ENCODE peak calls at places on chromosomes 4 and X, in six cellular contexts. Q is IMR-90, Y is mesenchymal stem cell, Z is neuronal stem cell, W is mesendoderm, K is trophoblast cell. B is an unnamed sample.

GRCh38 chr4:167034983-167035382 is 199.3 kb downstream of the SPOCK3 start:
- DNase-seq in Q (no peak), Y (no peak), Z (no peak), W (no peak), K (no peak), B (no peak)

GRCh38 chr4:1590244-1590643 is 93.9 kb downstream of the FAM53A start:
- DNase-seq in Q (no peak), Y (no peak), Z (no peak), W (no peak), K (no peak), B (no peak)

GRCh38 chr4:40916880-40917279 is 167.1 kb downstream of the NSUN7 start:
- DNase-seq in Q (no peak), Y (peak), Z (no peak), W (peak), K (peak), B (peak)

GRCh38 chrX:56728752-56729151 is 291 bp upstream of the NBDY start:
- DNase-seq in Q (peak), Y (peak), Z (no peak), W (no peak), K (no peak), B (no peak)

GRCh38 chr4:40587826-40588225 is 41.8 kb downstream of the RBM47 start:
- DNase-seq in Q (peak), Y (peak), Z (no peak), W (no peak), K (peak), B (no peak)

GRCh38 chr4:186104114-186104894 is at the start of gene FAM149A:
- DNase-seq in Q (no peak), Y (no peak), Z (no peak), W (peak), K (no peak), B (peak)

GRCh38 chr4:25986807-25987206 is 72.8 kb downstream of the SMIM20 start:
- DNase-seq in Q (no peak), Y (no peak), Z (no peak), W (no peak), K (no peak), B (no peak)

GRCh38 chr4:107888237-107888636 is 43.1 kb upstream of the CYP2U1 start:
- DNase-seq in Q (no peak), Y (no peak), Z (peak), W (peak), K (no peak), B (no peak)

GRCh38 chr4:153763404-153763803 is 3.6 kb upstream of the RNF175 start:
- DNase-seq in Q (no peak), Y (no peak), Z (no peak), W (peak), K (no peak), B (no peak)

DNA sequence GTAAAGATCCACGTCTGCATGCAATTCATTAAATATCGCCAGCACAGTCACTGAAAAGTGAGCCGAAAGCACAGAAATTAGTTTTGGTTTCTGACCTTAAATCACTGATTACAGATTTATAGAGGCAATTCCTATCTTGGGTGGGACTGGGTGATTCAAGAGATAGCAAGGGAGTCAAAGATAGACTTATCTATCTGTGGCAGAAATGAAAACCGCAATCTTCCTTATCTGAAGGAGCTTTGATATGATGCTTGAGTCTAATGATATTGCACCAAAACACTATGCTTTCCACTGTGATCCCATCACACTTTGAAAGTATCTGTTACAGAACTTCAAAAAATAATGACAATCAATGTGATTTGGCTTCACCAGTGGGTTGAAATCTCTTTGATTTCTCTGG is 89.0 kb downstream of the CHST7 start:
- DNase-seq in Q (no peak), Y (no peak), Z (no peak), W (peak), K (no peak), B (no peak)
- H2AK5ac ChIP-seq in Q (no peak), Y (no peak), Z (no peak), W (no peak), K (no peak), B (no peak)

GRCh38 chr4:82373816-82374740 is at the start of gene HNRNPD:
- DNase-seq in Q (peak), Y (peak), Z (peak), W (peak), K (peak), B (peak)
- H2AK5ac ChIP-seq in Q (peak), Y (peak), Z (peak), W (peak), K (peak), B (no peak)

GRCh38 chrX:370244-370962 is 16.3 kb downstream of the PPP2R3B start:
- DNase-seq in Q (no peak), Y (no peak), Z (no peak), W (no peak), K (no peak), B (no peak)

GRCh38 chrX:368811-369562 is 17.7 kb downstream of the PPP2R3B start:
- DNase-seq in Q (peak), Y (peak), Z (no peak), W (no peak), K (no peak), B (no peak)

GRCh38 chrX:370963-371745 is 15.6 kb downstream of the PPP2R3B start:
- DNase-seq in Q (no peak), Y (no peak), Z (no peak), W (no peak), K (no peak), B (no peak)

GRCh38 chrX:367866-368265 is 18.8 kb downstream of the PPP2R3B start:
- DNase-seq in Q (no peak), Y (no peak), Z (no peak), W (no peak), K (no peak), B (no peak)

DNA sequence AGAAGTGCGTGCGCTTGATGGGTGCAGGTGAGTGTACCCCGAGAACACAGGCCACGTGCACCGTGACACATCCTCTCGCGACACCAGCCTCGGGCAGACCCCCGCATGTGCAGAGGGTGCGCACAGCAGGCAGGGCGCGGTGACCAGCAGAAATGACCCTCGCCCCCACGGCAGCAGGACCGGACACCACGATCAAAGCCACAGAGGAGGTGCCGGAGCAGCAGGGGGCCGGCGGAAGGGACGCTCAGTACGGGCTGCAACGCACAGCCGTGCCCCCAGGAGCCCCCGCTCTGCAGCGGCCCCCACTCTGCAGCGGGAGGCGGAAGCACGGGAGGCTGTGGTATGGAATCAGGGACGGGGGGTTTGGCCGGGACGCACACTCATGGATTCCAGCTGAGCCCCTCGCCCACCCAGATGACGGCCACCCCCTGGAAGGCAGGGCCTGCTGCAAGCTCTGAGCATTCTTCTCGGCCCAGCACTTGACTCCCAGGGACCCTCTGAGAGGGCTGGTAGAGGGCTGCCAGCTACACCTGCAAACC is 17.1 kb downstream of the PPP2R3B start:
- DNase-seq in Q (no peak), Y (no peak), Z (no peak), W (no peak), K (no peak), B (no peak)
- H2AK5ac ChIP-seq in Q (no peak), Y (no peak), Z (no peak), W (no peak), K (no peak), B (no peak)

GRCh38 chr4:165873298-165874071 is 448 bp downstream of the TLL1 start:
- DNase-seq in Q (no peak), Y (peak), Z (peak), W (peak), K (peak), B (peak)

GRCh38 chr4:165875446-165875845 is 2.4 kb downstream of the TLL1 start:
- DNase-seq in Q (no peak), Y (no peak), Z (no peak), W (no peak), K (no peak), B (no peak)

GRCh38 chr4:165874799-165875371 is 1.8 kb downstream of the TLL1 start:
- DNase-seq in Q (no peak), Y (peak), Z (peak), W (peak), K (peak), B (peak)

GRCh38 chr4:165874072-165874798 is 1.2 kb downstream of the TLL1 start:
- DNase-seq in Q (no peak), Y (peak), Z (peak), W (no peak), K (no peak), B (peak)

DNA sequence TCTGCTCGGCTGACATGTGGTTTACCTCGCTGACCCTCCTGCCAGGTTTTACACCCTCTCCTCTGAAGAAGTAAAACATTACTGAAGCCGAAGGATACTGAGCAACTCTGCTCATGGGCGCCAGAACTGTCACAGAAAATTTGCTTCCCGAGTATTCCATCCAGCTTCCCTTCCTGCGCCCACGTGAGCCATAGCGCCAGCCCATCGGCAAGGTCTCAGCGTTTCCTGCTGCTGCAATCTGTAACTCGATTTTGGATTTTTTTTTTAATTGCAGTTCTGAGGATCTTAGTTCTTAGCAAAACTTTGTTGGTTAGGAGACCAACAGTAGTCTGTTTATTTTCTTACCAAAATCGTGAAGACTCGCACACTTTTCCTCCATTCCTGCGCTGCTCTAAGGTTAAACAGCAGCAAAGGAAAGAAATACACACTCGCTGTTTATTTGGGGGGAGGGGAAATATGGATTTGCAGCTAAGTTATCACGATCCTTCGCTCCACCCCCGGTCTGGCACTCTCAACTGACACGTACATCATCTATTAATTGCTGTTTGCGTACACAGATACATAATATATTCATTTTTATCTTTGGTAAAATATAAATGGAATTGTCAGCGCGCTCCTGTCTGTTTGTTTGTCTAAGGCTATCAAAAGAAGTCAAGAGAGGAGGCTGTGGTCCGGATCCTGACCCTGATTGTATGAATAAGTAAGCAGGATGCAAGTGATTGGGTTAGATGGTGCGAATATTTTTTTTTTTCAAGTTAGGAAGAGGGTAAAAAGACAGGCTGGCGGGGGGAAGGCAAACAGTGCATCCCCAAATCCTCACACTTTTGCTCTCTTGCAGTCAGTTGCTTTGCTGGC is at the start of gene TLL1:
- DNase-seq in Q (no peak), Y (peak), Z (no peak), W (peak), K (no peak), B (peak)
- H2AK5ac ChIP-seq in Q (no peak), Y (no peak), Z (no peak), W (no peak), K (no peak), B (no peak)

DNA sequence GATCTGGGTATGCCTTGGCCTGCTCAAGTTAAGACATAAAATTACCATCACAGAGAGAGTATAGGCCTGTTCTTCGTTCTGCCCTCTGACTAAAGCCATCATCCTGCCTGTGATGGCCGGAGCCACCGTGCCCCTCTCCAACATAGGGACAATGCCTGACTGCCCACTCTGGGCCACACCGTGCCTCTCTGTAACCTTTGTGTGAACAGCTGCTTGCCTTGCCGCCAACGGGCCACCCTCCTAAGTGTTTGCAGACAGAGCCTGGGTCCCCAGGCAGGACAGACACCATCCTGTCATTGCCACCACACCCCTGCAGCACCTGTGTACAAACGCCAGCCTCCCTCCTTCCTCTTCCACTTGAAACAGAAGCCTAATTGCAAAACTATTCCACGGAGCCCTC is 298.7 kb upstream of the TENM3 start:
- DNase-seq in Q (no peak), Y (no peak), Z (no peak), W (no peak), K (no peak), B (no peak)
- H2AK5ac ChIP-seq in Q (no peak), Y (no peak), Z (peak), W (no peak), K (no peak), B (no peak)

GRCh38 chr4:103375278-103375677 is 177.1 kb upstream of the CENPE start:
- DNase-seq in Q (peak), Y (no peak), Z (no peak), W (no peak), K (no peak), B (no peak)
- H2AK5ac ChIP-seq in Q (no peak), Y (no peak), Z (no peak), W (peak), K (no peak), B (no peak)

GRCh38 chr4:188206783-188207182 is 67.5 kb downstream of the TRIML1 start:
- DNase-seq in Q (no peak), Y (no peak), Z (no peak), W (no peak), K (no peak), B (no peak)
- H2AK5ac ChIP-seq in Q (peak), Y (no peak), Z (no peak), W (no peak), K (no peak), B (no peak)

B was measured in H9.